ENCODE peak calls at places on chromosomes 4 and X, in seven cellular contexts. One of them, this sample, is unnamed.

GRCh38 chr4:169120624-169121023 is 110.6 kb upstream of the CBR4 start:
- DNase-seq in OCI-LY7: no peak
- DNase-seq in ovary: no peak
- DNase-seq in WERI-Rb-1: no peak
- DNase-seq in IMR-90: no peak
- DNase-seq in aorta: no peak
- DNase-seq in GM23248: no peak
- DNase-seq in this sample: no peak

GRCh38 chr4:879730-880079 is 52.4 kb downstream of the GAK start:
- DNase-seq in WERI-Rb-1: no peak
- DNase-seq in IMR-90: no peak
- DNase-seq in OCI-LY7: no peak
- DNase-seq in GM23248: no peak
- DNase-seq in ovary: no peak
- DNase-seq in aorta: no peak
- DNase-seq in this sample: no peak

GRCh38 chr4:51831133-51831532 is 11.8 kb upstream of the DCUN1D4 start:
- DNase-seq in IMR-90: peak; percentile 51
- DNase-seq in GM23248: peak; percentile 68
- DNase-seq in WERI-Rb-1: peak; percentile 73
- DNase-seq in aorta: peak; percentile 70
- DNase-seq in OCI-LY7: peak; percentile 62
- DNase-seq in ovary: peak; percentile 54
- DNase-seq in this sample: peak; percentile 42

GRCh38 chr4:64713256-64713840 is 304.1 kb upstream of the TECRL start:
- DNase-seq in aorta: no peak
- DNase-seq in IMR-90: peak; percentile 4
- DNase-seq in ovary: no peak
- DNase-seq in WERI-Rb-1: no peak
- DNase-seq in GM23248: peak; percentile 23
- DNase-seq in OCI-LY7: peak; percentile 42
- DNase-seq in this sample: no peak

GRCh38 chrX:64739792-64740378 is 236.4 kb downstream of the ZC4H2 start:
- DNase-seq in IMR-90: no peak
- DNase-seq in OCI-LY7: no peak
- DNase-seq in WERI-Rb-1: no peak
- DNase-seq in aorta: no peak
- DNase-seq in ovary: no peak
- DNase-seq in GM23248: no peak
- DNase-seq in this sample: no peak

GRCh38 chr4:54840992-54841768 is 183.4 kb downstream of the KIT start:
- DNase-seq in IMR-90: peak; percentile 2
- DNase-seq in aorta: no peak
- DNase-seq in GM23248: peak; percentile 57
- DNase-seq in WERI-Rb-1: no peak
- DNase-seq in ovary: no peak
- DNase-seq in OCI-LY7: no peak
- DNase-seq in this sample: peak; percentile 2

GRCh38 chr4:187613089-187613839 is 382.3 kb upstream of the ZFP42 start:
- DNase-seq in aorta: no peak
- DNase-seq in GM23248: no peak
- DNase-seq in OCI-LY7: no peak
- DNase-seq in ovary: no peak
- DNase-seq in WERI-Rb-1: no peak
- DNase-seq in IMR-90: no peak
- DNase-seq in this sample: no peak

GRCh38 chr4:91681544-91681943 is 622.2 kb upstream of the GRID2 start:
- DNase-seq in ovary: no peak
- DNase-seq in aorta: no peak
- DNase-seq in GM23248: no peak
- DNase-seq in OCI-LY7: no peak
- DNase-seq in WERI-Rb-1: no peak
- DNase-seq in IMR-90: no peak
- DNase-seq in this sample: no peak

GRCh38 chr4:7347981-7348380 is 86.7 kb downstream of the PSAPL1 start:
- DNase-seq in GM23248: peak; percentile 76
- DNase-seq in aorta: no peak
- DNase-seq in ovary: no peak
- DNase-seq in WERI-Rb-1: no peak
- DNase-seq in OCI-LY7: no peak
- DNase-seq in IMR-90: peak; percentile 47
- DNase-seq in this sample: no peak

GRCh38 chrX:37816766-37817165 is 30.6 kb downstream of the DYNLT3 start:
- DNase-seq in WERI-Rb-1: no peak
- DNase-seq in GM23248: no peak
- DNase-seq in IMR-90: no peak
- DNase-seq in aorta: no peak
- DNase-seq in OCI-LY7: no peak
- DNase-seq in ovary: no peak
- DNase-seq in this sample: no peak

GRCh38 chrX:6021316-6022091 is 207.2 kb downstream of the NLGN4X start:
- DNase-seq in GM23248: peak; percentile 28
- DNase-seq in IMR-90: peak; percentile 0
- DNase-seq in aorta: no peak
- DNase-seq in OCI-LY7: peak; percentile 35
- DNase-seq in WERI-Rb-1: peak; percentile 53
- DNase-seq in ovary: no peak
- DNase-seq in this sample: no peak

GRCh38 chr4:137650051-137650450 is 117.8 kb upstream of the PCDH18 start:
- DNase-seq in ovary: no peak
- DNase-seq in aorta: no peak
- DNase-seq in OCI-LY7: no peak
- DNase-seq in GM23248: no peak
- DNase-seq in WERI-Rb-1: no peak
- DNase-seq in IMR-90: peak; percentile 66
- DNase-seq in this sample: no peak

GRCh38 chrX:10529344-10529743 is 91.0 kb downstream of the MID1 start:
- DNase-seq in aorta: no peak
- DNase-seq in OCI-LY7: no peak
- DNase-seq in IMR-90: peak; percentile 60
- DNase-seq in GM23248: peak; percentile 65
- DNase-seq in ovary: no peak
- DNase-seq in WERI-Rb-1: no peak
- DNase-seq in this sample: no peak

GRCh38 chr4:157048248-157048647 is 27.7 kb upstream of the GLRB start:
- DNase-seq in ovary: no peak
- DNase-seq in aorta: peak; percentile 60
- DNase-seq in WERI-Rb-1: no peak
- DNase-seq in GM23248: peak; percentile 85
- DNase-seq in IMR-90: peak; percentile 88
- DNase-seq in OCI-LY7: no peak
- DNase-seq in this sample: no peak

GRCh38 chr4:23333556-23333945 is 556.3 kb downstream of the PPARGC1A start:
- DNase-seq in aorta: no peak
- DNase-seq in ovary: no peak
- DNase-seq in GM23248: no peak
- DNase-seq in IMR-90: peak; percentile 6
- DNase-seq in OCI-LY7: no peak
- DNase-seq in WERI-Rb-1: no peak
- DNase-seq in this sample: no peak

GRCh38 chr4:150818129-150818528 is 197.0 kb downstream of the LRBA start:
- DNase-seq in IMR-90: no peak
- DNase-seq in OCI-LY7: no peak
- DNase-seq in ovary: no peak
- DNase-seq in GM23248: no peak
- DNase-seq in aorta: no peak
- DNase-seq in WERI-Rb-1: no peak
- DNase-seq in this sample: no peak

GRCh38 chrX:24204331-24204730 is 54.8 kb downstream of the ZFX start:
- DNase-seq in ovary: no peak
- DNase-seq in aorta: no peak
- DNase-seq in WERI-Rb-1: no peak
- DNase-seq in IMR-90: peak; percentile 44
- DNase-seq in GM23248: peak; percentile 72
- DNase-seq in OCI-LY7: no peak
- DNase-seq in this sample: no peak

GRCh38 chrX:134554291-134554690 is 94.3 kb downstream of the HPRT1 start:
- DNase-seq in OCI-LY7: no peak
- DNase-seq in WERI-Rb-1: no peak
- DNase-seq in GM23248: no peak
- DNase-seq in aorta: no peak
- DNase-seq in ovary: no peak
- DNase-seq in IMR-90: no peak
- DNase-seq in this sample: no peak

GRCh38 chrX:110173192-110174175 is 144.4 kb downstream of the AMMECR1 start:
- DNase-seq in WERI-Rb-1: no peak
- DNase-seq in OCI-LY7: no peak
- DNase-seq in IMR-90: peak; percentile 23
- DNase-seq in GM23248: peak; percentile 33
- DNase-seq in ovary: peak; percentile 31
- DNase-seq in aorta: no peak
- DNase-seq in this sample: no peak

GRCh38 chrX:920234-920799 is 289.7 kb downstream of the SHOX start:
- DNase-seq in WERI-Rb-1: no peak
- DNase-seq in aorta: no peak
- DNase-seq in OCI-LY7: no peak
- DNase-seq in ovary: no peak
- DNase-seq in GM23248: peak; percentile 39
- DNase-seq in IMR-90: no peak
- DNase-seq in this sample: no peak

GRCh38 chr4:23324291-23324690 is 565.6 kb downstream of the PPARGC1A start:
- DNase-seq in OCI-LY7: no peak
- DNase-seq in WERI-Rb-1: no peak
- DNase-seq in GM23248: no peak
- DNase-seq in IMR-90: no peak
- DNase-seq in ovary: no peak
- DNase-seq in aorta: no peak
- DNase-seq in this sample: no peak

GRCh38 chr4:145097821-145098674 is at the start of the genes ABCE1 and ANAPC10:
- DNase-seq in aorta: peak; percentile 97
- DNase-seq in GM23248: peak; percentile 100
- DNase-seq in ovary: peak; percentile 94
- DNase-seq in OCI-LY7: peak; percentile 99
- DNase-seq in WERI-Rb-1: peak; percentile 98
- DNase-seq in IMR-90: peak; percentile 99
- DNase-seq in this sample: peak; percentile 80

GRCh38 chr4:145101091-145101490 is 3.0 kb downstream of the ABCE1 start:
- DNase-seq in OCI-LY7: no peak
- DNase-seq in aorta: no peak
- DNase-seq in IMR-90: no peak
- DNase-seq in GM23248: no peak
- DNase-seq in ovary: no peak
- DNase-seq in WERI-Rb-1: no peak
- DNase-seq in this sample: no peak

GRCh38 chr4:145097331-145097820 is 620 bp downstream of the ANAPC10 start:
- DNase-seq in ovary: no peak
- DNase-seq in OCI-LY7: peak; percentile 17
- DNase-seq in IMR-90: no peak
- DNase-seq in WERI-Rb-1: no peak
- DNase-seq in aorta: no peak
- DNase-seq in GM23248: no peak
- DNase-seq in this sample: no peak

GRCh38 chr4:145098675-145099037 is 545 bp downstream of the ABCE1 start:
- DNase-seq in ovary: no peak
- DNase-seq in WERI-Rb-1: no peak
- DNase-seq in aorta: no peak
- DNase-seq in GM23248: peak; percentile 86
- DNase-seq in OCI-LY7: no peak
- DNase-seq in IMR-90: peak; percentile 66
- DNase-seq in this sample: no peak

GRCh38 chr4:145099653-145100052 is 1.5 kb downstream of the ABCE1 start:
- DNase-seq in IMR-90: peak; percentile 5
- DNase-seq in GM23248: peak; percentile 41
- DNase-seq in WERI-Rb-1: no peak
- DNase-seq in aorta: no peak
- DNase-seq in OCI-LY7: peak; percentile 42
- DNase-seq in ovary: no peak
- DNase-seq in this sample: no peak
- H3K27ac ChIP-seq in IMR-90: no peak overlapping the region
- H3K27ac ChIP-seq in GM23248: peak overlapping the region; percentile 92
- H3K27ac ChIP-seq in WERI-Rb-1: no peak overlapping the region
- H3K27ac ChIP-seq in aorta: no peak overlapping the region
- H3K27ac ChIP-seq in OCI-LY7: no peak overlapping the region
- H3K27ac ChIP-seq in ovary: no peak overlapping the region
- H3K27ac ChIP-seq in this sample: no peak overlapping the region

DNA sequence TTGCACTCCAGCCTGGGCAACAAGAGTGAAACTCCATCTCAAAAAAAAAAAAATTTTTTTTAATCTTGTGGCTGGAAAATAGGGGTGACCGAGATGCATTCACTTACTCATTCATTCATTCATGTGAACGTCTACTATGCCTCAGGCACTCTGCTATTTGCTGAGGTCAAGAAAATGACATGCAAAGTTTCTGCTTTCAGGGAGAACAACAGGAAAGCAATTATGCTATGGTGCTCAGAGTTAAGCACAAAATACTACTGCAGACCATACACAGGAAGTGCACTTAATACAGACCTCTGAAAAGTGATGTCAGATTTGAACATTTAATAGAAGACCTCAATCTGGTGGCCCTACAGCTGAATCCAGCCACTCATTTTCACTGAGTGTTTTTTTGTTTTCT is 59.6 kb upstream of the DUSP21 start:
- DNase-seq in IMR-90: no peak
- DNase-seq in WERI-Rb-1: no peak
- DNase-seq in OCI-LY7: no peak
- DNase-seq in GM23248: peak; percentile 60
- DNase-seq in ovary: no peak
- DNase-seq in aorta: no peak
- DNase-seq in this sample: no peak
- H3K27ac ChIP-seq in IMR-90: no peak overlapping the region
- H3K27ac ChIP-seq in WERI-Rb-1: no peak overlapping the region
- H3K27ac ChIP-seq in OCI-LY7: no peak overlapping the region
- H3K27ac ChIP-seq in GM23248: peak overlapping the region; percentile 27
- H3K27ac ChIP-seq in ovary: no peak overlapping the region
- H3K27ac ChIP-seq in aorta: no peak overlapping the region
- H3K27ac ChIP-seq in this sample: no peak overlapping the region

GRCh38 chr4:77147400-77147782 is 9.6 kb upstream of the CCNG2 start:
- DNase-seq in OCI-LY7: no peak
- DNase-seq in GM23248: no peak
- DNase-seq in IMR-90: peak; percentile 18
- DNase-seq in ovary: no peak
- DNase-seq in WERI-Rb-1: no peak
- DNase-seq in aorta: no peak
- DNase-seq in this sample: no peak

GRCh38 chr4:77146426-77147399 is 10.3 kb upstream of the CCNG2 start:
- DNase-seq in GM23248: peak; percentile 62
- DNase-seq in ovary: no peak
- DNase-seq in IMR-90: no peak
- DNase-seq in aorta: no peak
- DNase-seq in WERI-Rb-1: no peak
- DNase-seq in OCI-LY7: peak; percentile 59
- DNase-seq in this sample: no peak

GRCh38 chr4:77141964-77142641 is 14.9 kb upstream of the CCNG2 start:
- DNase-seq in GM23248: no peak
- DNase-seq in ovary: no peak
- DNase-seq in OCI-LY7: no peak
- DNase-seq in WERI-Rb-1: no peak
- DNase-seq in aorta: no peak
- DNase-seq in IMR-90: no peak
- DNase-seq in this sample: no peak

GRCh38 chr4:77145806-77146425 is 11.1 kb upstream of the CCNG2 start:
- DNase-seq in GM23248: peak; percentile 48
- DNase-seq in aorta: no peak
- DNase-seq in WERI-Rb-1: no peak
- DNase-seq in ovary: no peak
- DNase-seq in OCI-LY7: peak; percentile 45
- DNase-seq in IMR-90: no peak
- DNase-seq in this sample: no peak

GRCh38 chr4:77142642-77143020 is 14.4 kb upstream of the CCNG2 start:
- DNase-seq in ovary: no peak
- DNase-seq in aorta: no peak
- DNase-seq in GM23248: no peak
- DNase-seq in IMR-90: no peak
- DNase-seq in WERI-Rb-1: no peak
- DNase-seq in OCI-LY7: no peak
- DNase-seq in this sample: no peak
- H3K27ac ChIP-seq in ovary: no peak overlapping the region
- H3K27ac ChIP-seq in aorta: no peak overlapping the region
- H3K27ac ChIP-seq in GM23248: no peak overlapping the region
- H3K27ac ChIP-seq in IMR-90: no peak overlapping the region
- H3K27ac ChIP-seq in WERI-Rb-1: no peak overlapping the region
- H3K27ac ChIP-seq in OCI-LY7: no peak overlapping the region
- H3K27ac ChIP-seq in this sample: no peak overlapping the region

GRCh38 chrX:13088155-13088485 is 43.7 kb upstream of the FAM9C start:
- DNase-seq in IMR-90: no peak
- DNase-seq in OCI-LY7: peak; percentile 69
- DNase-seq in WERI-Rb-1: no peak
- DNase-seq in aorta: no peak
- DNase-seq in ovary: no peak
- DNase-seq in GM23248: no peak
- DNase-seq in this sample: no peak
- H3K27ac ChIP-seq in IMR-90: no peak overlapping the region
- H3K27ac ChIP-seq in OCI-LY7: peak overlapping the region; percentile 98
- H3K27ac ChIP-seq in WERI-Rb-1: no peak overlapping the region
- H3K27ac ChIP-seq in aorta: no peak overlapping the region
- H3K27ac ChIP-seq in ovary: no peak overlapping the region
- H3K27ac ChIP-seq in GM23248: no peak overlapping the region
- H3K27ac ChIP-seq in this sample: no peak overlapping the region